ENCODE peak calls at places on chromosomes 2 and 18, in ten cellular contexts. R is Caki2; Z is keratinocyte; M is AG10803; Q is iPS-NIHi11; D is GM03348; J is SIG-M5; S is hepatocyte; N is activated CD4-positive, CD25-positive, alpha-beta regulatory T cell treated with anti-CD3 and anti-CD28 coated beads, Interleukin-2, amount 50 U/mL, for 72 hours; V is fibroblast of mammary gland. T is an unnamed sample.
A peak's percentile ranks its signal among the peaks of the same experiment; 100 is the strongest.

GRCh38 chr2:175742367-175742766 is 259.7 kb downstream of the LNPK start:
- DNase-seq in S (no peak), M (peak; percentile 68), N (no peak), Z (peak; percentile 76), R (no peak), D (peak; percentile 53), Q (no peak), V (peak; percentile 70), J (no peak), T (no peak)

GRCh38 chr18:45839415-45840395 is 14.2 kb downstream of the SIGLEC15 start:
- DNase-seq in M (peak; percentile 80), Z (peak; percentile 35), S (peak; percentile 67), V (peak; percentile 83), Q (peak; percentile 59), N (no peak), J (no peak), D (peak; percentile 84), R (peak; percentile 14), T (peak; percentile 79)

GRCh38 chr2:61340242-61340641 is 130.6 kb downstream of the USP34 start:
- DNase-seq in Z (no peak), S (no peak), M (no peak), Q (no peak), N (no peak), J (no peak), D (no peak), V (peak; percentile 73), R (no peak), T (no peak)

GRCh38 chr2:144516981-144517824 is 2.7 kb downstream of the ZEB2 start:
- DNase-seq in Z (no peak), N (no peak), V (peak; percentile 97), M (peak; percentile 96), D (peak; percentile 84), J (peak; percentile 53), R (peak; percentile 48), S (peak; percentile 76), Q (peak; percentile 31), T (peak; percentile 20)

GRCh38 chr2:147863835-147864234 is 19.0 kb downstream of the ACVR2A start:
- DNase-seq in Z (no peak), D (no peak), J (no peak), Q (no peak), R (no peak), V (peak; percentile 46), M (no peak), S (no peak), N (no peak), T (no peak)

GRCh38 chr2:207729465-207729998 is 18.1 kb downstream of the CCNYL1 start:
- DNase-seq in J (no peak), D (no peak), N (no peak), Z (no peak), V (no peak), M (no peak), R (no peak), S (no peak), Q (no peak), T (no peak)

GRCh38 chr2:235220331-235220730 is 268.5 kb downstream of the SH3BP4 start:
- DNase-seq in S (no peak), N (no peak), D (no peak), Q (no peak), M (no peak), R (no peak), Z (no peak), J (no peak), V (no peak), T (no peak)

GRCh38 chr18:70293166-70293565 is 4.3 kb downstream of the SOCS6 start:
- DNase-seq in N (no peak), Z (no peak), M (no peak), V (no peak), R (no peak), D (no peak), S (peak; percentile 52), J (no peak), Q (no peak), T (no peak)

GRCh38 chr2:239399404-239399999 is 1.3 kb downstream of the HDAC4 start:
- DNase-seq in M (peak; percentile 6), D (no peak), S (peak; percentile 71), R (peak; percentile 4), J (no peak), Q (no peak), Z (no peak), N (no peak), V (peak; percentile 27), T (peak; percentile 79)

GRCh38 chr2:123961576-123961975 is 63.5 kb upstream of the CNTNAP5 start:
- DNase-seq in D (no peak), V (no peak), N (no peak), Z (no peak), R (no peak), S (no peak), M (no peak), Q (no peak), J (no peak), T (no peak)

GRCh38 chr2:136005462-136006205 is 20.2 kb upstream of the DARS1 start:
- DNase-seq in N (no peak), R (peak; percentile 17), S (no peak), Q (no peak), J (no peak), Z (no peak), M (no peak), V (no peak), D (no peak), T (peak; percentile 49)

GRCh38 chr2:153497938-153498629 is 19.5 kb upstream of the RPRM start:
- DNase-seq in J (no peak), Q (no peak), D (no peak), R (no peak), S (no peak), M (no peak), N (no peak), Z (no peak), V (no peak), T (peak; percentile 66)

GRCh38 chr18:79770826-79771225 is 26.9 kb upstream of the KCNG2 start:
- DNase-seq in J (no peak), N (no peak), Q (no peak), R (no peak), S (no peak), Z (no peak), V (no peak), D (no peak), M (no peak), T (no peak)

GRCh38 chr18:28794459-28795245 is 617.7 kb upstream of the CDH2 start:
- DNase-seq in R (no peak), M (peak; percentile 50), D (peak; percentile 10), V (peak; percentile 76), Z (peak; percentile 60), Q (no peak), S (no peak), J (no peak), N (no peak), T (no peak)

GRCh38 chr2:96669539-96670215 is 27.1 kb downstream of the FER1L5 start:
- DNase-seq in Q (no peak), M (no peak), S (no peak), N (no peak), J (no peak), V (no peak), R (no peak), Z (no peak), D (no peak), T (peak; percentile 7)

GRCh38 chr2:33246432-33246831 is 230.0 kb upstream of the RASGRP3 start:
- DNase-seq in D (no peak), V (no peak), R (no peak), Z (no peak), Q (no peak), S (no peak), J (no peak), N (no peak), M (no peak), T (peak; percentile 39)

GRCh38 chr2:101577173-101577572 is 102.3 kb upstream of the RFX8 start:
- DNase-seq in S (no peak), Z (no peak), N (no peak), M (no peak), R (no peak), V (peak; percentile 14), J (no peak), Q (no peak), D (no peak), T (no peak)

GRCh38 chr2:38460313-38460712 is 83.2 kb upstream of the ATL2 start:
- DNase-seq in R (no peak), J (no peak), D (no peak), M (no peak), V (no peak), S (no peak), Q (no peak), Z (no peak), N (no peak), T (no peak)

GRCh38 chr18:8314123-8314522 is 295.1 kb upstream of the RAB12 start:
- DNase-seq in R (no peak), Z (no peak), N (no peak), S (no peak), J (no peak), D (no peak), Q (no peak), M (peak; percentile 10), V (peak; percentile 73), T (no peak)

GRCh38 chr2:231111987-231112386 is 12.9 kb downstream of the HTR2B start:
- DNase-seq in D (peak; percentile 47), V (peak; percentile 50), J (no peak), N (no peak), Z (no peak), S (no peak), R (no peak), M (peak; percentile 46), Q (no peak), T (no peak)

GRCh38 chr2:121297217-121297830 is 12.3 kb upstream of the TFCP2L1 start:
- DNase-seq in V (peak; percentile 22), S (peak; percentile 57), Q (peak; percentile 81), N (no peak), Z (no peak), R (no peak), D (peak; percentile 69), J (no peak), M (peak; percentile 6), T (peak; percentile 80)

GRCh38 chr2:213723051-213723560 is 438.8 kb downstream of the SPAG16 start:
- DNase-seq in Z (no peak), R (no peak), V (no peak), J (no peak), Q (no peak), M (no peak), D (no peak), N (no peak), S (no peak), T (no peak)

GRCh38 chr2:7053650-7054262 is 136.5 kb downstream of the RNF144A start:
- DNase-seq in D (no peak), Z (no peak), J (no peak), V (no peak), R (no peak), M (no peak), N (no peak), S (no peak), Q (no peak), T (peak; percentile 83)

GRCh38 chr2:203453858-203454451 is 81.1 kb downstream of the RAPH1 start:
- DNase-seq in V (peak; percentile 73), J (peak; percentile 10), Q (peak; percentile 33), R (peak; percentile 27), S (peak; percentile 70), D (peak; percentile 66), M (peak; percentile 65), N (no peak), Z (no peak), T (peak; percentile 52)

GRCh38 chr18:13296868-13297574 is 78.5 kb downstream of the LDLRAD4 start:
- DNase-seq in V (no peak), D (no peak), M (no peak), R (no peak), Z (no peak), N (no peak), Q (no peak), J (no peak), S (no peak), T (no peak)

GRCh38 chr2:151408788-151409600 is 708 bp upstream of the RIF1 start:
- DNase-seq in N (no peak), S (no peak), M (no peak), V (no peak), R (no peak), Z (no peak), J (no peak), Q (peak; percentile 72), D (no peak), T (peak; percentile 4)

GRCh38 chr2:164661349-164661748 is 40.1 kb upstream of the GRB14 start:
- DNase-seq in V (peak; percentile 33), N (no peak), Z (no peak), J (no peak), D (no peak), Q (no peak), R (no peak), M (peak; percentile 48), S (no peak), T (no peak)

GRCh38 chr18:47794725-47795447 is 135.6 kb downstream of the SMAD2 start:
- DNase-seq in D (no peak), S (no peak), N (no peak), Q (no peak), V (no peak), Z (no peak), J (no peak), M (no peak), R (no peak), T (no peak)

T was measured in NCI-H69.